ENCODE peak calls at places on chromosomes 2 and 18, in six cellular contexts. C, H, N, F, T and W are unnamed samples.

GRCh38 chr2:240225116-240225515 is 84.7 kb upstream of the OTOS start:
- DNase-seq in C (no peak), H (no peak), N (no peak), F (peak), T (no peak), W (no peak)

GRCh38 chr2:39468574-39469331 is 31.7 kb upstream of the MAP4K3 start:
- DNase-seq in C (peak), H (no peak), N (peak), F (no peak), T (no peak), W (no peak)

GRCh38 chr2:188318161-188318749 is 26.6 kb downstream of the GULP1 start:
- DNase-seq in C (peak), H (no peak), N (no peak), F (no peak), T (no peak), W (no peak)

GRCh38 chr2:112811841-112812306 is 24.7 kb downstream of the IL1B start:
- DNase-seq in C (peak), H (no peak), N (no peak), F (no peak), T (no peak), W (no peak)

GRCh38 chr2:27920148-27920885 is 29.8 kb downstream of the BABAM2 start:
- DNase-seq in C (peak), H (peak), N (no peak), F (no peak), T (no peak), W (peak)

GRCh38 chr18:5729983-5730699 is 165.2 kb downstream of the TMEM200C start:
- DNase-seq in C (no peak), H (no peak), N (no peak), F (no peak), T (no peak), W (no peak)

GRCh38 chr18:69002233-69002632 is 204.4 kb downstream of the CCDC102B start:
- DNase-seq in C (no peak), H (no peak), N (peak), F (no peak), T (no peak), W (no peak)

GRCh38 chr2:68907923-68908253 is 36.7 kb upstream of the BMP10 start:
- DNase-seq in C (no peak), H (no peak), N (no peak), F (no peak), T (no peak), W (no peak)

GRCh38 chr2:121376851-121377250 is 91.8 kb upstream of the TFCP2L1 start:
- DNase-seq in C (no peak), H (no peak), N (no peak), F (no peak), T (no peak), W (no peak)

GRCh38 chr18:61282926-61283325 is 50.3 kb upstream of the CDH20 start:
- DNase-seq in C (no peak), H (no peak), N (no peak), F (no peak), T (no peak), W (no peak)

GRCh38 chr2:179861027-179861776 is at the start of gene ZNF385B:
- DNase-seq in C (peak), H (no peak), N (peak), F (no peak), T (peak), W (no peak)
- H3K27ac ChIP-seq in C (no peak), H (no peak), N (no peak), F (peak), T (peak), W (peak)

GRCh38 chr2:85766214-85766613 is 12.4 kb downstream of the ATOH8 start:
- DNase-seq in C (peak), H (no peak), N (no peak), F (no peak), T (no peak), W (no peak)
- TF ChIP-seq POLR2AphosphoS5 in C (peak), H (no peak), N (no peak), F (no peak), T (no peak), W (no peak)

DNA sequence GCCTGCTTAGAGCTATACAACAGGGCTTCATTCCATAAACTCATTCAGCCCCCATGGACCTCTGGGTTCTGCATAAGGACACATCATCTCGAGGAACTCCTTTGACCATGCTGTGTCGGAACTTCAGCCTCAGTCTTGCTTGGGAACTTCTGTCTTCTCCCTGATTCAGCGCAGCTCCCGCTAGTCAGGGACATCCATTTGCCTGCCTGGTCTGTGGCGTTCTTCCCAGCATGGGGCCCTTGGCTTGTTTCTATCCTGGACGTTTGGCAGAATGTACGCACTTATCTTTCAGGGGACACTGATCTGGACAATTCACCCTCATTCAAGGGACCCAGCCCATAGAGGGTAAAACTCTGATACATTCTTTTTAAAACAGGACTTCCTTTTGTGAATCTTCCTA is 75.8 kb upstream of the WIPF1 start:
- DNase-seq in C (no peak), H (no peak), N (no peak), F (no peak), T (no peak), W (no peak)
- H3K4me3 ChIP-seq in C (no peak), H (no peak), N (no peak), F (no peak), T (no peak), W (no peak)

GRCh38 chr2:134642938-134643337 is 75.9 kb downstream of the TMEM163 start:
- DNase-seq in C (no peak), H (no peak), N (no peak), F (no peak), T (no peak), W (no peak)

GRCh38 chr2:134640494-134640893 is 78.3 kb downstream of the TMEM163 start:
- DNase-seq in C (no peak), H (no peak), N (no peak), F (no peak), T (no peak), W (no peak)

GRCh38 chr2:134636714-134637113 is 82.1 kb downstream of the TMEM163 start:
- DNase-seq in C (no peak), H (no peak), N (no peak), F (no peak), T (no peak), W (no peak)

GRCh38 chr2:134634054-134634630 is 84.7 kb downstream of the TMEM163 start:
- DNase-seq in C (no peak), H (no peak), N (no peak), F (no peak), T (no peak), W (no peak)

DNA sequence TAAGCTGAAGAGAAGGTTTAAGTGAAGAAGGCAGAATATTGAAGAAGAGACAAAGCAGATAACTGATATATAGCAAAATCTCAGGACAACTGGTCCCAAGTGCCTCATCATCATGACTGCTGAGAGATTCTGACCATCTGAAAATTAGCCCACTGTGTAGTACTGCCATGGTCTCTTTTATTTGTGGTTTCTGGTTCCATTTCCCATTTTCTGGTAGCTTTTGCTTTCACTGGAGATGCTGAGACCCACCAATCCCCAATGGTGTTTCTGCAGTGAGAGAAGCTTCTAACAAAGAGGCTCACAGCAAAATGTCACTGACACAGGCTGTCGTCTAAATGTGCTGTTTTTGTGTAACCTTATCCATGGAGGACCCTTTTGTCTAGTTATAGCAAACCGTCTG is 79.5 kb downstream of the TMEM163 start:
- DNase-seq in C (no peak), H (no peak), N (no peak), F (no peak), T (no peak), W (no peak)
- H3K27ac ChIP-seq in C (no peak), H (no peak), N (no peak), F (no peak), T (no peak), W (no peak)

GRCh38 chr2:212841426-212841825 is 302.8 kb upstream of the ERBB4 start:
- DNase-seq in C (no peak), H (no peak), N (no peak), F (no peak), T (no peak), W (no peak)
- TF ChIP-seq POLR2AphosphoS5 in C (no peak), H (no peak), N (no peak), F (no peak), T (no peak), W (no peak)

GRCh38 chr2:239047861-239048260 is 200.0 kb downstream of the TWIST2 start:
- DNase-seq in C (no peak), H (no peak), N (no peak), F (no peak), T (no peak), W (no peak)

GRCh38 chr2:239049421-239050251 is 201.8 kb downstream of the TWIST2 start:
- DNase-seq in C (no peak), H (no peak), N (no peak), F (no peak), T (peak), W (no peak)

GRCh38 chr2:239046822-239047221 is 198.9 kb downstream of the TWIST2 start:
- DNase-seq in C (no peak), H (no peak), N (no peak), F (no peak), T (no peak), W (no peak)

GRCh38 chr2:239048771-239049170 is 200.9 kb downstream of the TWIST2 start:
- DNase-seq in C (no peak), H (no peak), N (no peak), F (no peak), T (peak), W (no peak)

GRCh38 chr2:239047420-239047819 is 199.5 kb downstream of the TWIST2 start:
- DNase-seq in C (no peak), H (no peak), N (no peak), F (no peak), T (no peak), W (no peak)
- H3K4me3 ChIP-seq in C (no peak), H (no peak), N (no peak), F (no peak), T (no peak), W (no peak)